ENCODE peak calls at places on chromosomes 3 and 15, in five cellular contexts. G is SJSA1, V is breast epithelium, L is OCI-LY7, D is A549. Y is an unnamed sample.

GRCh38 chr15:87562203-87562602 is 694.3 kb downstream of the NTRK3 start:
- DNase-seq in L (no peak), G (no peak), V (no peak), D (no peak), Y (no peak)

GRCh38 chr15:88187195-88187594 is 69.3 kb downstream of the NTRK3 start:
- DNase-seq in L (no peak), V (no peak), D (peak; percentile 36), G (no peak), Y (peak; percentile 10)

GRCh38 chr3:44923634-44924033 is 49.2 kb downstream of the TGM4 start:
- DNase-seq in L (no peak), D (no peak), V (no peak), G (no peak), Y (no peak)

GRCh38 chr3:41265823-41266273 is 66.5 kb downstream of the CTNNB1 start:
- DNase-seq in G (peak; percentile 92), L (no peak), V (no peak), D (no peak), Y (peak; percentile 65)

GRCh38 chr3:134337511-134338200 is 36.6 kb downstream of the AMOTL2 start:
- DNase-seq in V (peak; percentile 3), L (no peak), D (no peak), G (no peak), Y (no peak)

GRCh38 chr15:77568960-77569646 is 63.6 kb downstream of the LINGO1 start:
- DNase-seq in D (no peak), G (no peak), L (no peak), V (peak; percentile 73), Y (no peak)

GRCh38 chr3:149547954-149548728 is 73.6 kb downstream of the TM4SF4 start:
- DNase-seq in D (peak; percentile 87), L (no peak), G (peak; percentile 75), V (peak; percentile 61), Y (peak; percentile 94)

GRCh38 chr3:141050913-141051632 is at the start of gene SPSB4:
- DNase-seq in L (no peak), D (peak; percentile 57), G (peak; percentile 41), V (no peak), Y (peak; percentile 53)

GRCh38 chr15:25329685-25330084 is 109.1 kb downstream of the UBE3A start:
- DNase-seq in G (no peak), L (peak; percentile 83), V (no peak), D (no peak), Y (no peak)

GRCh38 chr15:68402432-68403160 is 29.4 kb downstream of the ITGA11 start:
- DNase-seq in G (no peak), D (no peak), V (no peak), L (no peak), Y (no peak)

GRCh38 chr3:184491867-184492615 is 69.5 kb upstream of the EPHB3 start:
- DNase-seq in V (no peak), G (no peak), L (no peak), D (no peak), Y (peak; percentile 43)

GRCh38 chr3:196726788-196727675 is 12.6 kb upstream of the PAK2 start:
- DNase-seq in G (no peak), D (no peak), L (no peak), V (no peak), Y (peak; percentile 73)

GRCh38 chr3:157499342-157499963 is 3.8 kb downstream of the VEPH1 start:
- DNase-seq in V (peak; percentile 74), G (no peak), L (no peak), D (no peak), Y (peak; percentile 45)

GRCh38 chr15:71588746-71589145 is 221.6 kb upstream of the NR2E3 start:
- DNase-seq in D (peak; percentile 53), V (no peak), G (peak; percentile 78), L (no peak), Y (peak; percentile 58)

GRCh38 chr3:158103131-158103955 is 2.9 kb downstream of the SHOX2 start:
- DNase-seq in G (no peak), V (no peak), L (no peak), D (no peak), Y (peak; percentile 81)

GRCh38 chr3:107085261-107085660 is 292.0 kb upstream of the CCDC54 start:
- DNase-seq in L (no peak), G (no peak), D (no peak), V (no peak), Y (peak; percentile 32)

GRCh38 chr15:100383302-100384107 is 41.7 kb upstream of the ADAMTS17 start:
- DNase-seq in D (peak; percentile 39), G (no peak), V (no peak), L (peak; percentile 17), Y (peak; percentile 10)

GRCh38 chr15:76062282-76062681 is 2.5 kb downstream of the TMEM266 start:
- DNase-seq in V (no peak), D (no peak), G (no peak), L (no peak), Y (peak; percentile 9)

GRCh38 chr15:101374326-101374725 is 79.3 kb upstream of the SNRPA1 start:
- DNase-seq in D (no peak), L (no peak), V (no peak), G (no peak), Y (no peak)

GRCh38 chr3:177687291-177687690 is 490.0 kb upstream of the TBL1XR1 start:
- DNase-seq in V (no peak), G (no peak), L (no peak), D (no peak), Y (peak; percentile 10)

GRCh38 chr15:78302579-78302978 is 3.2 kb upstream of the SKIC8 start:
- DNase-seq in V (no peak), D (no peak), G (peak; percentile 38), L (no peak), Y (peak; percentile 90)

GRCh38 chr3:177281292-177281942 is 84.1 kb upstream of the TBL1XR1 start:
- DNase-seq in V (no peak), G (no peak), D (no peak), L (peak; percentile 82), Y (no peak)

GRCh38 chr3:156107504-156107903 is 12.9 kb upstream of the KCNAB1 start:
- DNase-seq in D (no peak), G (no peak), V (no peak), L (no peak), Y (no peak)

GRCh38 chr15:67981118-67981685 is 72.9 kb upstream of the PIAS1 start:
- DNase-seq in D (no peak), V (no peak), L (no peak), G (no peak), Y (no peak)

GRCh38 chr15:51114437-51115119 is 19.9 kb upstream of the TNFAIP8L3 start:
- DNase-seq in V (no peak), G (no peak), D (no peak), L (no peak), Y (peak; percentile 56)

DNA sequence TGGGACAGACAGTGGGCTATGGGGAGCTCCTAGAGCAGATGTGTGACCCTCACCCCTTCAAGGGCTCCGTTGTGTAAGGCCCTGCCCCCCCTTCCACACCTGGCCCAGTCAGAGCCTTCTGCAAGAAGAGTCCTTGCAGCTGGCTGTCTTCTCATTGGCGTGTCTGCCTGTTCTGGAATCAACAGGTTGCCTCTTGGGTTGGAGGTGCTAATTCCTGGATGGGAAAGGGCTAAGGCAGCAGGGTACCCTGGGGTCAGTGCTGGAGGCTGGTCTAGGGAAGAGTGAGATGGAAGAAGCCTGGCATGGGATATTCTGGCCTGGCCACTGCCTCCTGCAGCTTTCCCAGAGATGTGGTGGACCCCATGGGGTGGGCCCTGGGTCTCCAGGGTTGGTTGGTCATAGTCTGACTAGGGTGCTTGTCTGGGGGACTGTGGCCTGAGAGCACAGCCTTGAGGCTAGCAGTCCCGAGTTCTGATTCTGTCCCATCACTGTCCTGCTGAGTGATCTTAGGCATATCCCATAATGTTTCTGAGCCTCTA is 5.1 kb downstream of the TEX264 start:
- DNase-seq in L (no peak), G (no peak), D (no peak), V (no peak), Y (no peak)
- H3K4me1 ChIP-seq in L (peaks cover 35% of the 10 kb centered on the region), G (peaks cover 6% of the 10 kb centered on the region), D (peaks cover 5% of the 10 kb centered on the region), V (no peaks in the 10 kb centered on the region), Y (peaks cover 24% of the 10 kb centered on the region)

GRCh38 chr3:127417709-127418559 is 130.1 kb upstream of the PRR20G start:
- DNase-seq in L (no peak), D (no peak), G (no peak), V (no peak), Y (peak; percentile 51)

GRCh38 chr3:127420355-127420655 is 132.5 kb upstream of the PRR20G start:
- DNase-seq in L (no peak), D (no peak), G (no peak), V (no peak), Y (no peak)

GRCh38 chr3:127419641-127420354 is 132.0 kb upstream of the PRR20G start:
- DNase-seq in G (no peak), V (no peak), L (no peak), D (no peak), Y (no peak)

GRCh38 chr3:127418560-127419099 is 130.8 kb upstream of the PRR20G start:
- DNase-seq in L (no peak), G (no peak), D (no peak), V (no peak), Y (no peak)

GRCh38 chr3:127419140-127419539 is 131.3 kb upstream of the PRR20G start:
- DNase-seq in G (no peak), V (no peak), L (no peak), D (no peak), Y (no peak)
- H3K4me1 ChIP-seq in G (no peaks in the 10 kb centered on the region), V (no peaks in the 10 kb centered on the region), L (no peaks in the 10 kb centered on the region), D (no peaks in the 10 kb centered on the region), Y (no peaks in the 10 kb centered on the region)

GRCh38 chr3:187896664-187897063 is 151.4 kb upstream of the BCL6 start:
- DNase-seq in L (no peak), G (no peak), V (no peak), D (no peak), Y (no peak)
- H3K4me1 ChIP-seq in L (peaks cover 54% of the 10 kb centered on the region), G (no peaks in the 10 kb centered on the region), V (no peaks in the 10 kb centered on the region), D (no peaks in the 10 kb centered on the region), Y (no peaks in the 10 kb centered on the region)

DNA sequence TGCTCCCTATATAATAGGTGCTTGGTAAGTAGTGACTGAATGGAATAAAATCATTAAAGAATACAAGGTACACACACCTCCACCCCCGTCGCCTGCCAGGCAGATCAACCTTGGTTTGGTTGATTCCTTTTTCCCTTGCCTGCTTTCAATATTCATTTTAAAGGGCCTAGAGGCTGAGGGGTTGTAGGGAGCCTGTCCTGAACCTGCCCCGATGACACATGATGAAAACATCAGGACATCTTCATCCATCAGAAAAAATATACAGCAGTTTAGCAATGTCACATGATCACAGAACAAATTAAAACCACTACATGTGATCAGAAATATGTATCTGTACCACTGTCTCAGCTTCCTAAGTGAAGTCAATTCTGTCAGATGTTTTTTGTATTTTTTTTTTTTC is 588.9 kb downstream of the FOXP1 start:
- DNase-seq in L (no peak), D (no peak), V (no peak), G (no peak), Y (no peak)
- H3K4me1 ChIP-seq in L (peaks cover 12% of the 10 kb centered on the region), D (peaks cover 1% of the 10 kb centered on the region), V (no peaks in the 10 kb centered on the region), G (peaks cover 13% of the 10 kb centered on the region), Y (peaks cover 37% of the 10 kb centered on the region)

GRCh38 chr3:120554727-120555660 is 41.1 kb upstream of the NDUFB4 start:
- DNase-seq in V (no peak), L (no peak), G (no peak), D (no peak), Y (peak; percentile 77)
- H3K4me1 ChIP-seq in V (no peaks in the 10 kb centered on the region), L (peaks cover 3% of the 10 kb centered on the region), G (peaks cover 11% of the 10 kb centered on the region), D (peaks cover 12% of the 10 kb centered on the region), Y (peaks cover 19% of the 10 kb centered on the region)

DNA sequence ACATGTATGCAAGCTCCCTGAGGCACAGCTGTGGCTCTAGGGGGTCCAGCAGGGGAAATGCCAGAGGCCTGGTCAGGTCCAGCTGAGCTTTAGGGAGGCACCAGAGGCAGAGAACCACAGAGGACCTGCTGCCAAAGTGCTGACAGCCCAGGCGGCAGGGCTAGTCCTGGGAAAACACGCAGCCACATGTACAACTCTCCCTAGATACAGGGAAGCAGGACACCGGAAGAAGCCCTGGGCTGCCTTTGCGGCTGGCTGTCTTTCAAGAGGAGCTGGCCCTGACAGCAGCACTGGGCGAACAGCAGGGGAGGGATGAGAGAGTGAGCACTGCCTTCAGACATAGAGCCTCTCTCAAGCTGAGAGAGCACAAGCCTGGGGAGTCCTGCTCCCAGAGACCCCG is 40.7 kb downstream of the RFT1 start:
- DNase-seq in D (no peak), V (peak; percentile 72), L (no peak), G (no peak), Y (no peak)
- H3K4me1 ChIP-seq in D (no peaks in the 10 kb centered on the region), V (no peaks in the 10 kb centered on the region), L (no peaks in the 10 kb centered on the region), G (no peaks in the 10 kb centered on the region), Y (peaks cover under 1% of the 10 kb centered on the region)

Y was measured in GM23248.